ENCODE peak calls at places on chromosomes 4 and X, in seven cellular contexts. J is KG1; D is T-helper 17 cell; M is activated CD4-positive, alpha-beta T cell treated with anti-CD3 and anti-CD28 coated beads for 24 hours; S is iris pigment epithelial cell; R is tibial artery; A is OCI-LY7. V is an unnamed sample.

GRCh38 chrX:25523574-25523973 is 507.8 kb upstream of the ARX start:
- DNase-seq in M (no peak), A (peak), J (peak), D (no peak), R (no peak), S (peak), V (peak)

GRCh38 chrX:139211568-139212182 is 318.9 kb upstream of the F9 start:
- DNase-seq in D (no peak), R (no peak), S (no peak), J (no peak), M (no peak), A (no peak), V (no peak)

GRCh38 chr4:8050555-8051206 is 107.9 kb downstream of the ABLIM2 start:
- DNase-seq in S (peak), M (no peak), J (no peak), R (peak), D (no peak), A (no peak), V (peak)

GRCh38 chr4:173522160-173522873 is 7.7 kb downstream of the HAND2 start:
- DNase-seq in D (no peak), J (no peak), R (peak), S (peak), A (no peak), M (no peak), V (no peak)

GRCh38 chr4:186553717-186554116 is 1.6 kb downstream of the MTNR1A start:
- DNase-seq in A (no peak), J (no peak), S (no peak), R (no peak), M (no peak), D (no peak), V (no peak)

GRCh38 chrX:9923357-9923756 is 43.8 kb upstream of the CLDN34 start:
- DNase-seq in D (no peak), S (no peak), A (no peak), R (no peak), J (no peak), M (no peak), V (no peak)

GRCh38 chr4:37562592-37562991 is 123.6 kb downstream of the RELL1 start:
- DNase-seq in D (no peak), J (no peak), S (peak), R (no peak), M (no peak), A (no peak), V (no peak)

GRCh38 chr4:123866796-123867195 is 470.2 kb downstream of the SPRY1 start:
- DNase-seq in R (no peak), M (no peak), D (no peak), J (no peak), A (no peak), S (no peak), V (no peak)

GRCh38 chr4:139123910-139124309 is 53.1 kb downstream of the ELF2 start:
- DNase-seq in A (no peak), D (no peak), M (no peak), S (no peak), J (no peak), R (no peak), V (no peak)

GRCh38 chr4:183504930-183505555 is at the start of gene ING2:
- DNase-seq in M (no peak), D (peak), R (no peak), A (no peak), J (peak), S (peak), V (peak)

GRCh38 chr4:95362906-95363578 is 185.7 kb downstream of the UNC5C start:
- DNase-seq in R (no peak), M (no peak), S (peak), D (no peak), A (peak), J (no peak), V (peak)

GRCh38 chr4:13584481-13584880 is 40.2 kb upstream of the NKX3-2 start:
- DNase-seq in R (no peak), S (no peak), A (no peak), J (no peak), M (no peak), D (no peak), V (no peak)

GRCh38 chr4:166091914-166092510 is 219.0 kb downstream of the TLL1 start:
- DNase-seq in S (peak), A (peak), M (no peak), D (no peak), R (no peak), J (no peak), V (peak)

GRCh38 chrX:12237771-12238170 is 99.5 kb downstream of the FRMPD4 start:
- DNase-seq in A (no peak), J (no peak), D (no peak), R (no peak), M (no peak), S (no peak), V (no peak)

GRCh38 chr4:112563431-112564200 is 47.6 kb upstream of the NEUROG2 start:
- DNase-seq in S (no peak), D (no peak), R (no peak), A (no peak), M (no peak), J (no peak), V (no peak)

GRCh38 chr4:67909910-67910905 is 26.4 kb upstream of the TMPRSS11D start:
- DNase-seq in S (peak), R (no peak), M (no peak), J (no peak), A (peak), D (no peak), V (no peak)

GRCh38 chr4:112329672-112330372 is 32.7 kb downstream of the ALPK1 start:
- DNase-seq in R (no peak), D (no peak), S (no peak), M (no peak), A (no peak), J (no peak), V (no peak)

GRCh38 chr4:95018845-95019244 is 261.1 kb downstream of the BMPR1B start:
- DNase-seq in D (no peak), M (no peak), R (no peak), S (no peak), J (no peak), A (no peak), V (peak)

GRCh38 chr4:168683595-168683994 is 186.7 kb downstream of the PALLD start:
- DNase-seq in D (no peak), M (no peak), A (no peak), R (no peak), J (no peak), S (peak), V (no peak)

GRCh38 chrX:153645151-153645550 is 1.9 kb upstream of the DUSP9 start:
- DNase-seq in M (no peak), A (no peak), J (no peak), S (no peak), R (no peak), D (no peak), V (no peak)

GRCh38 chrX:99353412-99353811 is 1056.7 kb downstream of the PCDH19 start:
- DNase-seq in M (no peak), D (no peak), J (no peak), R (no peak), S (no peak), A (no peak), V (no peak)

GRCh38 chrX:25015486-25016360 is at the start of gene ARX:
- DNase-seq in M (no peak), J (no peak), R (peak), A (peak), S (peak), D (no peak), V (peak)

GRCh38 chr4:102817613-102818268 is 9.6 kb downstream of the UBE2D3 start:
- DNase-seq in R (no peak), J (no peak), D (no peak), M (no peak), A (no peak), S (no peak), V (no peak)

GRCh38 chrX:267771-268261 is 13.4 kb upstream of the PLCXD1 start:
- DNase-seq in J (no peak), M (no peak), R (peak), A (no peak), D (no peak), S (no peak), V (no peak)

GRCh38 chr4:71195932-71196331 is 142.9 kb upstream of the SLC4A4 start:
- DNase-seq in D (no peak), J (no peak), S (peak), A (no peak), R (no peak), M (no peak), V (no peak)

GRCh38 chrX:128156204-128156603 is 104.0 kb upstream of the ACTRT1 start:
- DNase-seq in A (no peak), D (no peak), R (no peak), J (no peak), M (no peak), S (no peak), V (no peak)

GRCh38 chrX:39174761-39175417 is 373.6 kb downstream of the MID1IP1 start:
- DNase-seq in R (no peak), D (no peak), S (no peak), J (no peak), M (no peak), A (no peak), V (peak)

GRCh38 chrX:16870861-16871584 is 861 bp upstream of the RBBP7 start:
- DNase-seq in S (no peak), D (peak), M (no peak), R (peak), J (no peak), A (peak), V (peak)

GRCh38 chrX:20143539-20143938 is 1.9 kb upstream of the EIF1AX start:
- DNase-seq in R (no peak), D (no peak), M (no peak), A (no peak), S (no peak), J (no peak), V (peak)

GRCh38 chrX:123884809-123885408 is 25.1 kb downstream of the XIAP start:
- DNase-seq in S (peak), M (peak), A (peak), J (no peak), R (no peak), D (no peak), V (peak)

GRCh38 chr4:155543126-155543765 is 123.4 kb upstream of the GUCY1A1 start:
- DNase-seq in M (no peak), S (peak), R (no peak), J (no peak), D (no peak), A (no peak), V (no peak)